ENCODE peak calls at places on chromosomes 5 and 9, in seven cellular contexts. Z is spleen, H is upper lobe of left lung, M is GM12892, Q is sigmoid colon, E is stomach, B is SK-N-MC. N is an unnamed sample.

GRCh38 chr9:126959326-126959725 is 44.7 kb downstream of the RALGPS1 start:
- DNase-seq in Z (no peak), H (no peak), M (no peak), Q (no peak), E (no peak), B (no peak), N (no peak)

GRCh38 chr5:148864113-148864841 is 37.9 kb downstream of the ADRB2 start:
- DNase-seq in Z (no peak), H (no peak), M (no peak), Q (no peak), E (no peak), B (no peak), N (no peak)

GRCh38 chr5:151156732-151157402 is 712 bp downstream of the ANXA6 start:
- DNase-seq in Z (peak), H (no peak), M (no peak), Q (peak), E (no peak), B (no peak), N (no peak)

GRCh38 chr5:60014331-60014730 is 120.8 kb upstream of the PDE4D start:
- DNase-seq in Z (no peak), H (no peak), M (no peak), Q (no peak), E (no peak), B (peak), N (no peak)

GRCh38 chr9:69386651-69387050 is 61.6 kb downstream of the ENTREP1 start:
- DNase-seq in Z (no peak), H (no peak), M (no peak), Q (no peak), E (peak), B (no peak), N (peak)

GRCh38 chr5:139657363-139658321 is 9.5 kb downstream of the CXXC5 start:
- DNase-seq in Z (peak), H (no peak), M (no peak), Q (no peak), E (no peak), B (no peak), N (no peak)

GRCh38 chr5:115796656-115797055 is 19.8 kb downstream of the CDO1 start:
- DNase-seq in Z (no peak), H (no peak), M (no peak), Q (no peak), E (no peak), B (no peak), N (no peak)

GRCh38 chr5:160899735-160900134 is 47.7 kb upstream of the ATP10B start:
- DNase-seq in Z (no peak), H (no peak), M (no peak), Q (no peak), E (no peak), B (no peak), N (no peak)

GRCh38 chr9:36486454-36486932 is 86.2 kb upstream of the MELK start:
- DNase-seq in Z (no peak), H (peak), M (no peak), Q (no peak), E (no peak), B (no peak), N (no peak)

GRCh38 chr9:122122903-122123632 is 30.0 kb upstream of the TTLL11 start:
- DNase-seq in Z (peak), H (peak), M (peak), Q (peak), E (peak), B (no peak), N (no peak)

DNA sequence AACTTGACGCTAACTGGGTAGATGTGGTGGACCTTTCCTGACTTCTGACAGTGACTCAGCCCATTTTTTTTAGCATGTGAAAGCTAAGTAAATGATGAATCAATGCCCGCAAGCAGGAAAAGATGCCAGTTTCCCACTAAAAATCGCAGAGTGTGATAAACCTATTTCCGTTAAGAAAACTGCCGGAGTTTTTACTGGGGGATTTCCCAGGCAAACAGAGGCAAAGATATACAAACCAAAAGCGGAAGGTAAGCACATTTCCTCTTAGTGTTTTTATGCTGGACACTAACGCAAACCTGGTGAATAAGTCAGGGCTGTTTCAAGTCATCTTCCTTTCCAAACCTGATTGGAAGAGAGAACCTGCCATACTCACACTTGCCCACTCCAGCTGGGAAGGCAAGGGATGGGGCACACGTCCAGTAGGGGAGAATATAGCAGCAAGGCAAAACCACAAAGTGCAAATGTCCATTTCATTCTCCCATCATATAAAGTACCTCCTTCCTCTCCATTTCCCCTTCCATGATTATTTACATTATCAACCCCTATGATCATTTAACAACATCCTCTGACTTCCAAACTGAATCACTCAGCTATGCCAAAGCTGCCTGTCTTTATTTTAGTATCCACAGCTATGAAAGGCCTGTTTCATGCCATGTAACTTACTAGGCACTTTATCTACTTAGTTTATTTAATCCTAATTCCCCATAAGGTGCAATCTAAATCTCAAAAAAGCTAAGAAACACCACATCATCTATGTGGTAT is 349.8 kb upstream of the RFX3 start:
- DNase-seq in Z (no peak), H (no peak), M (no peak), Q (no peak), E (no peak), B (no peak), N (no peak)
- TF ChIP-seq POLR2AphosphoS5 in Z (no peak), H (no peak), M (no peak), Q (no peak), E (no peak), B (no peak), N (no peak)

GRCh38 chr5:137679195-137679594 is 56.7 kb downstream of the KLHL3 start:
- DNase-seq in Z (no peak), H (no peak), M (no peak), Q (no peak), E (no peak), B (no peak), N (no peak)
- TF ChIP-seq POLR2AphosphoS5 in Z (no peak), H (no peak), M (no peak), Q (no peak), E (no peak), B (no peak), N (no peak)

GRCh38 chr5:61030163-61030482 is 85.1 kb downstream of the NDUFAF2 start:
- DNase-seq in Z (no peak), H (no peak), M (no peak), Q (no peak), E (no peak), B (no peak), N (no peak)
- TF ChIP-seq POLR2AphosphoS5 in Z (no peak), H (no peak), M (no peak), Q (no peak), E (no peak), B (no peak), N (no peak)

GRCh38 chr5:122175852-122176251 is 46.5 kb downstream of the ZNF474 start:
- DNase-seq in Z (no peak), H (no peak), M (no peak), Q (no peak), E (no peak), B (no peak), N (no peak)

GRCh38 chr5:122173484-122174191 is 44.3 kb downstream of the ZNF474 start:
- DNase-seq in Z (no peak), H (no peak), M (no peak), Q (no peak), E (no peak), B (no peak), N (no peak)

GRCh38 chr5:122180146-122180712 is 50.9 kb downstream of the ZNF474 start:
- DNase-seq in Z (no peak), H (no peak), M (no peak), Q (no peak), E (no peak), B (no peak), N (peak)

GRCh38 chr5:122180863-122181519 is 51.6 kb downstream of the ZNF474 start:
- DNase-seq in Z (no peak), H (no peak), M (no peak), Q (no peak), E (no peak), B (no peak), N (no peak)

DNA sequence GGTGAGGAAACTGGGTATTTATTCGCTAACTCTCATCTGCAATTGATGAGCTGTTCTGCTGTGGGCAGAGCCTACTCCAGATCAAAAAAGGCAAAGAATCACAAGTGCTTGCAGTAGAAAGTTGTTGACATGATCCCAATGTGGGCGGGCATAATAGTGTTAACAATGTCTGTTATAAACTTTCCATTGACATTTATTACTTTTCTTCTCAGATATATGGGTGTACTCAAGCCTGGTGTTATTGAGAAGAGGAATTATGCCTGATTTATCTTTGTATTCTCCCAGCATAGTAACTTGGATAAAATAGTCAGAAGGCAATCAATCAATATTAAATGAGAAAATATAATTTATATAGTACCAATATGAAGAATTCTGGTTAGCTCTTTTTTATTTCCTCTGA is 47.8 kb downstream of the ZNF474 start:
- DNase-seq in Z (no peak), H (no peak), M (no peak), Q (no peak), E (no peak), B (no peak), N (no peak)
- TF ChIP-seq POLR2AphosphoS5 in Z (no peak), H (no peak), M (no peak), Q (no peak), E (no peak), B (no peak), N (no peak)

GRCh38 chr9:1053848-1054365 is 3.8 kb downstream of the DMRT2 start:
- DNase-seq in Z (no peak), H (no peak), M (no peak), Q (no peak), E (no peak), B (no peak), N (no peak)

GRCh38 chr9:1052908-1053590 is 2.9 kb downstream of the DMRT2 start:
- DNase-seq in Z (no peak), H (no peak), M (no peak), Q (no peak), E (no peak), B (no peak), N (no peak)

GRCh38 chr9:1057910-1058309 is 7.8 kb downstream of the DMRT2 start:
- DNase-seq in Z (no peak), H (no peak), M (no peak), Q (no peak), E (no peak), B (no peak), N (no peak)

GRCh38 chr9:1052119-1052907 is 2.2 kb downstream of the DMRT2 start:
- DNase-seq in Z (no peak), H (no peak), M (no peak), Q (no peak), E (no peak), B (no peak), N (no peak)

DNA sequence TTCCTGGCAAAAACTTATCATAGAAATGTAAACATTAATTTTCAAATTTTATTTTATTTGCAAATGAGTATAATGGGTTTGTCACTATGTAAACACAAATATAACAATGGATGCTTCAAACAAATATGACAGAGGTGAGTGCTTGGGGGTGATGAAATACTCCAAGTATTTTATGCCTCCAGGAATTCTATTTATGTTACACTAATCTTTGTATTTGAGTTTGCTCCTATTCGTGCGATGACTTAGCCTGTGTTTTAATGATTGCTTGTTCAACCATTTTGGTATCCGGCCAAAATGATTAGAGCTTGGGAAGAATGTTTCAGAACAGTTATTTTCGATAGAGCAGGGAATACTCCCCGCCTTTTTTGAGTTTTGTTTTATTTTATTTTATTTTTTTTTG is 5.0 kb downstream of the DMRT2 start:
- DNase-seq in Z (no peak), H (no peak), M (no peak), Q (no peak), E (no peak), B (no peak), N (no peak)
- TF ChIP-seq POLR2AphosphoS5 in Z (no peak), H (no peak), M (no peak), Q (no peak), E (no peak), B (no peak), N (no peak)